ENCODE peak calls at places on chromosomes 11 and 22, in six cellular contexts. K is AG09319, C is small intestine, G is type B pancreatic cell, M is brain microvascular endothelial cell, F is neuronal stem cell. H is an unnamed sample.
A peak's percentile ranks its signal among the peaks of the same experiment; 100 is the strongest.

GRCh38 chr11:115458877-115459276 is 45.3 kb downstream of the CADM1 start:
- DNase-seq in C (no peak), F (no peak), G (no peak), M (no peak), K (no peak), H (no peak)

GRCh38 chr11:134950692-134951304 is 538.8 kb upstream of the B3GAT1 start:
- DNase-seq in M (peak; percentile 63), C (no peak), G (no peak), F (no peak), K (no peak), H (no peak)

GRCh38 chr22:36871669-36872081 is 10.9 kb downstream of the NCF4 start:
- DNase-seq in F (no peak), G (no peak), M (no peak), C (no peak), K (no peak), H (no peak)

GRCh38 chr11:112024778-112025678 is at the start of gene DLAT:
- DNase-seq in G (peak; percentile 86), K (peak; percentile 32), F (peak; percentile 95), C (peak; percentile 91), M (peak; percentile 70), H (peak; percentile 86)

GRCh38 chr11:128508785-128509518 is 78.4 kb downstream of the ETS1 start:
- DNase-seq in K (no peak), C (no peak), G (no peak), M (peak; percentile 53), F (no peak), H (no peak)

GRCh38 chr22:46578824-46579561 is 41.2 kb upstream of the GRAMD4 start:
- DNase-seq in K (no peak), F (no peak), C (peak; percentile 83), M (no peak), G (no peak), H (no peak)

GRCh38 chr22:23263651-23264555 is 83.6 kb downstream of the BCR start:
- DNase-seq in C (no peak), F (no peak), M (no peak), G (no peak), K (no peak), H (no peak)

GRCh38 chr11:662689-663274 is 25.7 kb downstream of the DRD4 start:
- DNase-seq in M (peak; percentile 60), F (no peak), G (no peak), C (peak; percentile 67), K (no peak), H (no peak)

GRCh38 chr22:33747576-33748180 is 172.6 kb downstream of the LARGE1 start:
- DNase-seq in G (no peak), M (no peak), K (no peak), C (peak; percentile 88), F (no peak), H (no peak)

GRCh38 chr11:59754494-59754858 is 700 bp upstream of the STX3 start:
- DNase-seq in G (no peak), F (no peak), M (no peak), K (no peak), C (no peak), H (no peak)

GRCh38 chr11:130022799-130023198 is 20.2 kb upstream of the PRDM10 start:
- DNase-seq in G (no peak), C (no peak), K (no peak), M (no peak), F (no peak), H (no peak)

GRCh38 chr11:118544647-118545010 is 13.6 kb downstream of the TMEM25 start:
- DNase-seq in G (no peak), K (no peak), F (no peak), M (no peak), C (no peak), H (no peak)

GRCh38 chr11:57214087-57214395 is 23.0 kb downstream of the APLNR start:
- DNase-seq in F (peak; percentile 29), C (no peak), M (no peak), K (no peak), G (no peak), H (no peak)

GRCh38 chr22:21044931-21045584 is 688 bp upstream of the LRRC74B start:
- DNase-seq in F (no peak), K (no peak), C (no peak), G (no peak), M (peak; percentile 93), H (no peak)

GRCh38 chr11:116233581-116233980 is 539.2 kb downstream of the BUD13 start:
- DNase-seq in F (no peak), K (no peak), C (no peak), M (no peak), G (no peak), H (no peak)

GRCh38 chr11:122754553-122755322 is 83.6 kb upstream of the CRTAM start:
- DNase-seq in M (no peak), F (no peak), G (no peak), C (peak; percentile 25), K (no peak), H (no peak)

GRCh38 chr11:115929618-115930129 is 425.5 kb upstream of the CADM1 start:
- DNase-seq in C (no peak), G (no peak), F (no peak), K (no peak), M (no peak), H (no peak)

GRCh38 chr11:130712480-130712879 is 203.8 kb downstream of the SNX19 start:
- DNase-seq in C (no peak), G (no peak), K (no peak), F (no peak), M (no peak), H (no peak)

GRCh38 chr22:44261861-44262595 is 50.7 kb downstream of the SHISAL1 start:
- DNase-seq in G (peak; percentile 53), C (no peak), M (no peak), K (peak; percentile 4), F (no peak), H (peak; percentile 68)

GRCh38 chr11:16613401-16614381 is 124.8 kb upstream of the C11orf58 start:
- DNase-seq in F (peak; percentile 93), K (peak; percentile 27), C (peak; percentile 82), M (peak; percentile 81), G (peak; percentile 91), H (peak; percentile 90)

GRCh38 chr11:65506770-65507485 is 8.1 kb downstream of the MALAT1 start:
- DNase-seq in F (peak; percentile 62), K (peak; percentile 92), C (peak; percentile 45), M (peak; percentile 87), G (no peak), H (peak; percentile 83)

GRCh38 chr11:63858628-63859550 is 20.0 kb downstream of the MARK2 start:
- DNase-seq in C (peak; percentile 70), K (no peak), M (peak; percentile 79), F (no peak), G (no peak), H (no peak)

GRCh38 chr11:12272821-12273617 is 104.4 kb upstream of the PARVA start:
- DNase-seq in K (no peak), G (no peak), M (peak; percentile 73), F (no peak), C (no peak), H (peak; percentile 73)

GRCh38 chr11:63847363-63847762 is 8.5 kb downstream of the MARK2 start:
- DNase-seq in F (no peak), C (no peak), K (no peak), M (no peak), G (no peak), H (no peak)

GRCh38 chr11:45092901-45093760 is 53.3 kb upstream of the PRDM11 start:
- DNase-seq in M (peak; percentile 85), K (no peak), G (peak; percentile 39), C (no peak), F (no peak), H (peak; percentile 65)

GRCh38 chr11:627273-627585 is 248 bp upstream of the SCT start:
- DNase-seq in K (no peak), G (no peak), C (no peak), F (no peak), M (no peak), H (no peak)

GRCh38 chr22:22578702-22579424 is 19.8 kb upstream of the PRAME start:
- DNase-seq in M (peak; percentile 70), F (no peak), G (no peak), C (no peak), K (no peak), H (no peak)

GRCh38 chr11:297666-298405 is 1.5 kb downstream of the IFITM5 start:
- DNase-seq in M (no peak), C (no peak), G (no peak), F (no peak), K (no peak), H (no peak)

GRCh38 chr11:134244593-134244992 is 8.6 kb downstream of the THYN1 start:
- DNase-seq in F (no peak), G (no peak), M (no peak), C (peak; percentile 22), K (no peak), H (no peak)

GRCh38 chr11:66264893-66265292 is 3.5 kb upstream of the RAB1B start:
- DNase-seq in C (peak; percentile 27), G (no peak), F (no peak), K (no peak), M (no peak), H (no peak)

GRCh38 chr11:3853935-3854659 is 1.4 kb upstream of the STIM1 start:
- DNase-seq in M (no peak), K (no peak), G (no peak), F (no peak), C (peak; percentile 54), H (no peak)

GRCh38 chr22:33321466-33321865 is 263.3 kb upstream of the SYN3 start:
- DNase-seq in K (no peak), G (no peak), C (no peak), F (no peak), M (no peak), H (no peak)

GRCh38 chr22:37167981-37168647 is 18.4 kb upstream of the IL2RB start:
- DNase-seq in F (no peak), M (no peak), K (no peak), G (no peak), C (peak; percentile 72), H (no peak)

GRCh38 chr11:36507824-36508489 is 2.1 kb downstream of the TRAF6 start:
- DNase-seq in G (no peak), F (no peak), M (no peak), K (no peak), C (peak; percentile 41), H (no peak)

H was measured in coronary artery.